ENCODE peak calls at places on chromosomes 2 and 18, in six cellular contexts. P is stimulated activated CD4-positive, alpha-beta T cell treated with anti-CD3 and anti-CD28 coated beads, Interleukin-2, amount 100 ng/mL, for 48 hours; Y is ecto neural progenitor cell; V is AG04450; A is neural crest cell; D is EH. I is an unnamed sample.

GRCh38 chr2:18299423-18300212 is 260.8 kb downstream of the RDH14 start:
- DNase-seq in P (no peak), Y (no peak), V (peak; percentile 68), A (no peak), D (peak; percentile 95), I (peak; percentile 38)

GRCh38 chr2:68750592-68751396 is 16.2 kb downstream of the ARHGAP25 start:
- DNase-seq in P (no peak), Y (no peak), V (no peak), A (no peak), D (no peak), I (no peak)

GRCh38 chr2:20539776-20540586 is 93.1 kb downstream of the RHOB start:
- DNase-seq in P (no peak), Y (no peak), V (no peak), A (no peak), D (peak; percentile 11), I (no peak)

GRCh38 chr2:138707424-138708074 is 72.6 kb downstream of the NXPH2 start:
- DNase-seq in P (no peak), Y (no peak), V (peak; percentile 59), A (no peak), D (peak; percentile 64), I (peak; percentile 26)

GRCh38 chr2:159187095-159187494 is 99.4 kb downstream of the WDSUB1 start:
- DNase-seq in P (no peak), Y (no peak), V (no peak), A (no peak), D (peak; percentile 29), I (no peak)

GRCh38 chr2:128412181-128412871 is 93.7 kb upstream of the HS6ST1 start:
- DNase-seq in P (no peak), Y (peak; percentile 22), V (no peak), A (no peak), D (no peak), I (no peak)

GRCh38 chr2:180664507-180664906 is 315.9 kb upstream of the UBE2E3 start:
- DNase-seq in P (no peak), Y (no peak), V (no peak), A (no peak), D (no peak), I (no peak)

GRCh38 chr2:45353879-45354278 is 257.2 kb downstream of the SRBD1 start:
- DNase-seq in P (no peak), Y (no peak), V (peak; percentile 96), A (no peak), D (peak; percentile 99), I (peak; percentile 51)

GRCh38 chr2:190695739-190696138 is 46.9 kb downstream of the NAB1 start:
- DNase-seq in P (no peak), Y (no peak), V (no peak), A (no peak), D (no peak), I (no peak)

GRCh38 chr18:73908323-73908722 is 239.3 kb downstream of the FBXO15 start:
- DNase-seq in P (no peak), Y (peak; percentile 66), V (no peak), A (peak; percentile 26), D (peak; percentile 63), I (peak; percentile 34)

GRCh38 chr2:237294509-237294908 is 119.5 kb downstream of the COL6A3 start:
- DNase-seq in P (no peak), Y (no peak), V (no peak), A (no peak), D (peak; percentile 50), I (no peak)

GRCh38 chr2:46067501-46068292 is 229.5 kb upstream of the EPAS1 start:
- DNase-seq in P (no peak), Y (no peak), V (peak; percentile 93), A (no peak), D (peak; percentile 99), I (peak; percentile 84)

GRCh38 chr2:227826563-227826962 is 12.9 kb downstream of the CCL20 start:
- DNase-seq in P (no peak), Y (no peak), V (no peak), A (no peak), D (no peak), I (no peak)

GRCh38 chr2:135485441-135485840 is 45.6 kb downstream of the ZRANB3 start:
- DNase-seq in P (no peak), Y (no peak), V (no peak), A (no peak), D (peak; percentile 34), I (no peak)

GRCh38 chr18:35590935-35591334 is 9.4 kb downstream of the GALNT1 start:
- DNase-seq in P (no peak), Y (no peak), V (peak; percentile 16), A (no peak), D (no peak), I (no peak)

GRCh38 chr2:225763711-225764110 is 364.2 kb downstream of the NYAP2 start:
- DNase-seq in P (no peak), Y (no peak), V (no peak), A (no peak), D (no peak), I (no peak)

GRCh38 chr2:54845514-54845913 is 122.1 kb downstream of the EML6 start:
- DNase-seq in P (no peak), Y (no peak), V (no peak), A (no peak), D (no peak), I (no peak)

GRCh38 chr2:73156539-73157124 is 43.9 kb upstream of the RAB11FIP5 start:
- DNase-seq in P (peak; percentile 36), Y (peak; percentile 87), V (no peak), A (peak; percentile 50), D (peak; percentile 76), I (peak; percentile 59)

GRCh38 chr2:149370061-149370775 is 39.8 kb downstream of the LYPD6 start:
- DNase-seq in P (no peak), Y (no peak), V (no peak), A (no peak), D (no peak), I (no peak)

GRCh38 chr2:224952942-224953657 is 89.2 kb downstream of the DOCK10 start:
- DNase-seq in P (no peak), Y (no peak), V (no peak), A (no peak), D (no peak), I (no peak)

GRCh38 chr2:44075536-44075935 is 79.7 kb upstream of the LRPPRC start:
- DNase-seq in P (no peak), Y (no peak), V (no peak), A (no peak), D (peak; percentile 40), I (no peak)

GRCh38 chr2:130963849-130964793 is 127.4 kb downstream of the ARHGEF4 start:
- DNase-seq in P (no peak), Y (peak; percentile 82), V (no peak), A (peak; percentile 38), D (peak; percentile 12), I (no peak)

GRCh38 chr2:20643060-20643459 is 7.8 kb downstream of the HS1BP3 start:
- DNase-seq in P (no peak), Y (no peak), V (no peak), A (no peak), D (no peak), I (no peak)

GRCh38 chr18:36075862-36076587 is 8.7 kb upstream of the RPRD1A start:
- DNase-seq in P (no peak), Y (no peak), V (peak; percentile 59), A (no peak), D (peak; percentile 82), I (peak; percentile 31)

GRCh38 chr18:28584726-28585125 is 407.8 kb upstream of the CDH2 start:
- DNase-seq in P (no peak), Y (no peak), V (no peak), A (no peak), D (peak; percentile 74), I (peak; percentile 58)

GRCh38 chr2:239002960-239003932 is 155.4 kb downstream of the TWIST2 start:
- DNase-seq in P (no peak), Y (no peak), V (peak; percentile 29), A (no peak), D (peak; percentile 87), I (peak; percentile 50)

GRCh38 chr2:59756145-59756544 is 797.3 kb downstream of the BCL11A start:
- DNase-seq in P (no peak), Y (no peak), V (no peak), A (no peak), D (no peak), I (no peak)

GRCh38 chr2:78431241-78431640 is 594.3 kb upstream of the REG3G start:
- DNase-seq in P (no peak), Y (no peak), V (no peak), A (no peak), D (no peak), I (no peak)

GRCh38 chr2:11430729-11431128 is 35.2 kb downstream of the E2F6 start:
- DNase-seq in P (no peak), Y (no peak), V (no peak), A (no peak), D (no peak), I (no peak)

GRCh38 chr2:239809391-239809790 is 215.8 kb downstream of the NDUFA10 start:
- DNase-seq in P (no peak), Y (peak; percentile 35), V (no peak), A (no peak), D (no peak), I (no peak)

GRCh38 chr2:133721155-133721554 is 152.9 kb upstream of the NCKAP5 start:
- DNase-seq in P (no peak), Y (no peak), V (no peak), A (no peak), D (peak; percentile 27), I (no peak)

GRCh38 chr2:11950894-11951293 is 204.5 kb downstream of the LPIN1 start:
- DNase-seq in P (no peak), Y (no peak), V (no peak), A (no peak), D (no peak), I (no peak)

GRCh38 chr18:48694295-48694694 is 155.5 kb downstream of the CTIF start:
- DNase-seq in P (no peak), Y (no peak), V (no peak), A (no peak), D (no peak), I (no peak)

GRCh38 chr2:30764021-30764800 is 43.0 kb downstream of the CAPN13 start:
- DNase-seq in P (no peak), Y (no peak), V (no peak), A (no peak), D (no peak), I (no peak)